ENCODE peak calls at places on chromosomes 12 and 14, in eight cellular contexts. Y is PC-9, H is fibroblast of lung, U is astrocyte, D is A673, X is hepatocyte, G is GM23248, L is HCT116. V is an unnamed sample. For H3K9me3, the result is how much of the 10 kb centered on the place peaks cover.

GRCh38 chr14:66965831-66966230 is 223.4 kb upstream of the GARIN2 start:
- DNase-seq in Y (no peak), G (peak), X (no peak), D (no peak), L (no peak), U (peak), H (peak), V (peak)

GRCh38 chr12:51951843-51952722 is 584 bp downstream of the ACVR1B start:
- DNase-seq in D (no peak), H (no peak), Y (no peak), U (no peak), X (no peak), L (no peak), G (peak), V (no peak)

GRCh38 chr12:12800406-12801180 is 12.6 kb upstream of the DDX47 start:
- DNase-seq in L (no peak), G (peak), D (no peak), U (peak), Y (peak), H (peak), X (peak), V (peak)

GRCh38 chr12:1798734-1799067 is 21.7 kb upstream of the LRTM2 start:
- DNase-seq in Y (no peak), H (no peak), D (no peak), U (no peak), X (no peak), L (no peak), G (no peak), V (no peak)

GRCh38 chr14:67566908-67567307 is 33.2 kb downstream of the PIGH start:
- DNase-seq in X (peak), G (no peak), Y (no peak), U (no peak), H (no peak), L (no peak), D (no peak), V (no peak)

GRCh38 chr12:101570022-101570421 is 24.7 kb upstream of the MYBPC1 start:
- DNase-seq in U (peak), D (peak), X (peak), H (peak), L (no peak), Y (peak), G (peak), V (peak)

GRCh38 chr12:89593233-89593632 is 67.4 kb upstream of the POC1B start:
- DNase-seq in U (no peak), L (no peak), H (no peak), G (no peak), D (no peak), Y (no peak), X (no peak), V (no peak)

GRCh38 chr12:66879392-66879791 is 200.5 kb upstream of the GRIP1 start:
- DNase-seq in X (no peak), Y (no peak), D (no peak), U (no peak), H (no peak), G (no peak), L (no peak), V (no peak)

GRCh38 chr14:23729720-23730387 is 93.7 kb downstream of the DHRS2 start:
- DNase-seq in D (no peak), X (no peak), Y (no peak), H (no peak), G (peak), L (no peak), U (no peak), V (no peak)

GRCh38 chr12:18141583-18141982 is 51.6 kb upstream of the RERGL start:
- DNase-seq in H (peak), X (no peak), U (peak), G (peak), L (no peak), D (no peak), Y (no peak), V (peak)

GRCh38 chr12:73226585-73226984 is 954.4 kb downstream of the TRHDE start:
- DNase-seq in G (no peak), U (no peak), Y (no peak), L (no peak), H (no peak), D (no peak), X (no peak), V (no peak)

GRCh38 chr12:67766370-67766769 is 117.8 kb downstream of the DYRK2 start:
- DNase-seq in D (no peak), L (no peak), H (peak), X (no peak), Y (peak), G (peak), U (peak), V (peak)

GRCh38 chr12:33708935-33709334 is 269.3 kb upstream of the SYT10 start:
- DNase-seq in L (no peak), Y (no peak), X (no peak), D (no peak), H (no peak), G (no peak), U (no peak), V (no peak)

GRCh38 chr12:116719661-116720060 is 18.2 kb downstream of the SPRING1 start:
- DNase-seq in U (no peak), X (peak), Y (no peak), D (no peak), L (no peak), G (no peak), H (peak), V (no peak)

GRCh38 chr12:124392991-124393790 is 98.3 kb downstream of the RFLNA start:
- DNase-seq in Y (peak), D (peak), X (peak), L (no peak), U (peak), G (peak), H (peak), V (no peak)

GRCh38 chr12:96213869-96214268 is 19.7 kb downstream of the ELK3 start:
- DNase-seq in G (no peak), U (no peak), H (no peak), Y (no peak), L (no peak), X (no peak), D (no peak), V (peak)

GRCh38 chr12:93896962-93897361 is 219.8 kb downstream of the CRADD start:
- DNase-seq in L (no peak), D (no peak), X (no peak), H (no peak), Y (no peak), G (no peak), U (no peak), V (no peak)

GRCh38 chr14:104676694-104677505 is 12.5 kb upstream of the INF2 start:
- DNase-seq in L (no peak), G (no peak), X (peak), H (no peak), U (no peak), Y (no peak), D (no peak), V (no peak)

GRCh38 chr12:13075114-13075471 is 28.4 kb downstream of the GSG1 start:
- DNase-seq in L (no peak), H (peak), G (peak), D (no peak), X (no peak), U (peak), Y (no peak), V (no peak)

GRCh38 chr14:99677231-99677891 is 6.7 kb upstream of the CYP46A1 start:
- DNase-seq in G (peak), D (no peak), L (no peak), X (peak), Y (no peak), U (peak), H (peak), V (no peak)

GRCh38 chr12:124568431-124569374 is 1.3 kb upstream of the NCOR2 start:
- DNase-seq in Y (no peak), X (peak), G (peak), U (peak), D (peak), H (peak), L (no peak), V (peak)

GRCh38 chr12:69345742-69346141 is 2.4 kb upstream of the LYZ start:
- DNase-seq in U (no peak), G (no peak), Y (no peak), D (no peak), L (no peak), H (no peak), X (no peak), V (no peak)

GRCh38 chr14:85038526-85038925 is 491.4 kb upstream of the FLRT2 start:
- DNase-seq in U (no peak), H (no peak), L (no peak), D (peak), X (no peak), Y (no peak), G (no peak), V (no peak)

GRCh38 chr12:53325539-53326061 is 4.2 kb upstream of the AAAS start:
- DNase-seq in G (peak), D (no peak), H (no peak), Y (no peak), L (no peak), U (no peak), X (no peak), V (no peak)

GRCh38 chr12:89179983-89180382 is 172.3 kb downstream of the DUSP6 start:
- DNase-seq in X (peak), U (peak), Y (peak), H (peak), D (peak), L (no peak), G (peak), V (peak)

GRCh38 chr12:108665608-108666202 is 32.0 kb upstream of the SELPLG start:
- DNase-seq in U (no peak), D (no peak), X (no peak), G (no peak), L (no peak), Y (no peak), H (no peak), V (no peak)

GRCh38 chr12:94649349-94650142 is 811 bp downstream of the TMCC3 start:
- DNase-seq in X (peak), Y (no peak), G (peak), L (no peak), U (peak), D (no peak), H (peak), V (peak)

GRCh38 chr14:32559048-32559447 is 229.9 kb downstream of the AKAP6 start:
- DNase-seq in G (peak), L (no peak), Y (no peak), H (peak), X (no peak), D (no peak), U (peak), V (peak)

GRCh38 chr14:30559638-30560071 is 697 bp downstream of the G2E3 start:
- DNase-seq in X (peak), G (peak), D (peak), H (peak), L (no peak), Y (no peak), U (peak), V (peak)

GRCh38 chr12:112616469-112617190 is 174.9 kb upstream of the RPH3A start:
- DNase-seq in Y (no peak), G (no peak), H (no peak), D (no peak), X (no peak), L (no peak), U (no peak), V (no peak)

GRCh38 chr14:103206023-103206481 is 82.8 kb downstream of the TNFAIP2 start:
- DNase-seq in L (no peak), D (no peak), Y (peak), X (no peak), U (peak), H (no peak), G (peak), V (no peak)
- H3K9me3 ChIP-seq in L (under half), D (under half), Y (under half), X (under half), U (under half), H (under half), G (under half), V (under half)

GRCh38 chr12:111035578-111036301 is 115.4 kb upstream of the MYL2 start:
- DNase-seq in H (no peak), Y (no peak), D (peak), U (no peak), X (no peak), G (no peak), L (no peak), V (no peak)

GRCh38 chr12:111037047-111037446 is 116.7 kb upstream of the MYL2 start:
- DNase-seq in G (no peak), Y (no peak), L (no peak), U (no peak), X (no peak), H (no peak), D (no peak), V (no peak)

GRCh38 chr12:111033281-111034147 is 113.1 kb upstream of the MYL2 start:
- DNase-seq in H (no peak), D (peak), L (no peak), G (no peak), U (no peak), Y (no peak), X (peak), V (no peak)

GRCh38 chr12:111034148-111034910 is 114.0 kb upstream of the MYL2 start:
- DNase-seq in G (peak), D (peak), Y (no peak), U (no peak), H (peak), L (no peak), X (peak), V (peak)

DNA sequence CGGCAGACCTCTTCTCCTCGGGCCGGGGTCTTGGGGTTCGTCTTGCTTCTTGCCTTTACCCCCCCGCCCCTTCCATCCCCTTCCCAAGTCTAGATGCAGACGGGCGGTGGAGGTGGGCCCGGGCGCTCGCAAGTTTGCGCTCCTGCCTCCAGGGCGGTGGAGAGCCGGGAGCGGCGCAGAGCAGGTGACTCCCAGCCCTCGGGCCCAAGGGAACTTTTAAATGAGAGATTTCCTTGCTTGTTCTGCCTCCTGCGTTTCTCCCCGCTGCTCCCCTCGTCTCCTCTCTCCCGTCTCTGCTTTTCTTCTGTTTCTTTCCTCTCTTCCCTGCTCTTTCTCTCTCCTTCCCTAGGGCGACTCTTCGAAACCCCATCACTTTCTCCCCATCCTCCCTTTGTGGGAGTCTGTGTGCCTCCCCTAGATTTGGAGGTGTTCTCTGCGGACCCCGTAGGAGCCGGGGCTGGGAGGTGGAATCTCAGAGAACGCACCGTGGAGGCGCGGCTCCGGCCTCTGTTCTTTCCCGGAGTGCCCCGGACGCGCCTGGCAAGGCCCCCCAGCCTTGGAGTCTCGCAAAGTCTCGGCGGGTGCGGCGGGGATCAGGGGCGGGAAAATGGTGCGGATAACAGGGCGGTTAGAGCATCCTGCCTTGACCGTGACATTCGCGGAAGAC is 114.7 kb upstream of the MYL2 start:
- DNase-seq in Y (no peak), L (no peak), U (no peak), H (no peak), D (peak), X (no peak), G (peak), V (peak)
- TF ChIP-seq EZH2 in Y (no peak), L (no peak), U (no peak), H (peak), D (peak), X (no peak), G (peak), V (peak)

GRCh38 chr14:93927746-93928145 is 602 bp downstream of the FAM181A start:
- DNase-seq in X (no peak), U (no peak), G (no peak), L (no peak), H (no peak), D (no peak), Y (no peak), V (no peak)
- H3K9me3 ChIP-seq in X (under half), U (under half), G (under half), L (under half), H (under half), D (under half), Y (under half), V (under half)

GRCh38 chr14:96038920-96039632 is at the start of gene C14orf132:
- DNase-seq in D (peak), L (peak), Y (no peak), H (peak), U (peak), G (peak), X (peak), V (peak)

GRCh38 chr14:96038558-96038919 is 623 bp upstream of the C14orf132 start:
- DNase-seq in D (peak), U (no peak), X (no peak), H (no peak), G (no peak), Y (no peak), L (peak), V (peak)

GRCh38 chr14:96040836-96041371 is 1.7 kb downstream of the C14orf132 start:
- DNase-seq in X (peak), D (no peak), L (no peak), G (peak), H (peak), U (peak), Y (no peak), V (no peak)

GRCh38 chr14:96037891-96038557 is 1.1 kb upstream of the C14orf132 start:
- DNase-seq in L (peak), D (peak), Y (no peak), X (no peak), G (peak), U (no peak), H (peak), V (peak)

GRCh38 chr14:96039633-96040311 is 610 bp downstream of the C14orf132 start:
- DNase-seq in D (peak), H (peak), U (peak), L (no peak), X (peak), G (peak), Y (no peak), V (no peak)
- TF ChIP-seq EZH2 in D (no peak), H (no peak), U (no peak), L (no peak), X (no peak), G (no peak), Y (no peak), V (no peak)

DNA sequence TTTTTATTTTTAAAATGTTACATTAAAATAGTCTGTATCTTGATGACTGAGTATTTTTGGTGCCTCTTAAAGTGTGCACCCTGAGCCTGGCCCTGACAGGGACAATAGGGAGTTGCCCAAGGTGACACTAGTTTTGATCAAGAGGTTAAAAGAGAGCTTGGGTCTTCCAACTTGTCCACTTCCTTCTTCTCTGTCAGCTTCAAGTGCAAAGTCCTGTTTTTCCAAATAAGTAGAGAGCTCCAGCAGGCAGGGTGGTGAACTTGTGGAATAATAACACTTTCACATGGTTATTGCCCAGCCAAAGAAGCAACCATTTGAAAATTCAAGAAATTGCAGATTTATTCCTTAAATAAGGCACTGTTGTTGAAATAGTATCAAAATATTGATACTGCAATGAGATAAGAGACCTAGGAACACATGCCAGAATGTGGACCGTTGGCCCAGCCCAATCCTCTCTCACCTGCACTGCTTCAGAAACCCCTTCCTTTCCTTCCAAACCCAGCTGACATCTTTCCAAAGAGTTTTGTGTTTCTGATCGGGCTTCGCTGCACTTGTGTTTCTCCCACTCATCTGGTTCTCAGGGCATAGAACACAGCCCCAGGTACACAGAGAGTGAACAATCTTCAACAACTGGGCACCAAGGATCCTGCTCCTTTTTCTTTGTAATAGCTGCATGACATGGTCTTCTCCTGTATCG is 13.8 kb upstream of the COL2A1 start:
- DNase-seq in Y (no peak), L (no peak), G (no peak), X (no peak), D (no peak), U (no peak), H (no peak), V (no peak)
- H3K9me3 ChIP-seq in Y (under half), L (under half), G (under half), X (under half), D (under half), U (under half), H (under half), V (under half)